ENCODE peak calls at places on chromosomes 6 and 20, in four cellular contexts. One of them, this sample, is unnamed.

GRCh38 chr6:90885611-90886056 is 298.8 kb upstream of the MAP3K7 start:
- DNase-seq in sigmoid colon: no peak
- DNase-seq in heart left ventricle: no peak
- DNase-seq in stomach: no peak
- DNase-seq in this sample: no peak

GRCh38 chr6:113246186-113246585 is 611.0 kb upstream of the MARCKS start:
- DNase-seq in heart left ventricle: no peak
- DNase-seq in sigmoid colon: no peak
- DNase-seq in stomach: no peak
- DNase-seq in this sample: no peak

GRCh38 chr20:59994697-59995122 is 36.5 kb downstream of the CDH26 start:
- DNase-seq in stomach: peak; percentile 48
- DNase-seq in sigmoid colon: no peak
- DNase-seq in heart left ventricle: peak; percentile 35
- DNase-seq in this sample: peak; percentile 55

GRCh38 chr6:125746731-125747588 is 2.5 kb upstream of the HEY2 start:
- DNase-seq in heart left ventricle: peak; percentile 83
- DNase-seq in sigmoid colon: peak; percentile 75
- DNase-seq in stomach: peak; percentile 60
- DNase-seq in this sample: no peak

GRCh38 chr6:39791850-39792500 is at the start of gene DAAM2:
- DNase-seq in heart left ventricle: peak; percentile 74
- DNase-seq in stomach: peak; percentile 64
- DNase-seq in sigmoid colon: peak; percentile 87
- DNase-seq in this sample: peak; percentile 87

GRCh38 chr20:55415567-55416142 is 589.7 kb downstream of the CBLN4 start:
- DNase-seq in stomach: no peak
- DNase-seq in sigmoid colon: no peak
- DNase-seq in heart left ventricle: no peak
- DNase-seq in this sample: no peak

GRCh38 chr6:15897063-15897934 is 231.6 kb upstream of the MYLIP start:
- DNase-seq in stomach: no peak
- DNase-seq in sigmoid colon: no peak
- DNase-seq in heart left ventricle: peak; percentile 20
- DNase-seq in this sample: no peak

GRCh38 chr6:42099340-42100028 is 42.9 kb downstream of the C6orf132 start:
- DNase-seq in sigmoid colon: no peak
- DNase-seq in heart left ventricle: no peak
- DNase-seq in stomach: peak; percentile 88
- DNase-seq in this sample: no peak

GRCh38 chr20:12928358-12928754 is 80.4 kb upstream of the SPTLC3 start:
- DNase-seq in heart left ventricle: no peak
- DNase-seq in stomach: no peak
- DNase-seq in sigmoid colon: no peak
- DNase-seq in this sample: no peak

GRCh38 chr20:59682603-59683002 is 78.3 kb downstream of the PHACTR3 start:
- DNase-seq in heart left ventricle: no peak
- DNase-seq in stomach: no peak
- DNase-seq in sigmoid colon: no peak
- DNase-seq in this sample: no peak

GRCh38 chr6:108587258-108588059 is 26.7 kb downstream of the FOXO3 start:
- DNase-seq in sigmoid colon: peak; percentile 77
- DNase-seq in heart left ventricle: no peak
- DNase-seq in stomach: no peak
- DNase-seq in this sample: no peak

GRCh38 chr6:87909849-87910248 is 137.8 kb upstream of the SPACA1 start:
- DNase-seq in heart left ventricle: no peak
- DNase-seq in stomach: no peak
- DNase-seq in sigmoid colon: no peak
- DNase-seq in this sample: no peak

GRCh38 chr6:130293800-130294199 is 71.0 kb upstream of the SAMD3 start:
- DNase-seq in stomach: no peak
- DNase-seq in sigmoid colon: no peak
- DNase-seq in heart left ventricle: no peak
- DNase-seq in this sample: no peak

GRCh38 chr20:55685425-55685824 is 319.9 kb downstream of the CBLN4 start:
- DNase-seq in sigmoid colon: no peak
- DNase-seq in stomach: no peak
- DNase-seq in heart left ventricle: no peak
- DNase-seq in this sample: no peak

GRCh38 chr6:138278326-138278725 is 60.0 kb upstream of the PBOV1 start:
- DNase-seq in heart left ventricle: no peak
- DNase-seq in sigmoid colon: no peak
- DNase-seq in stomach: no peak
- DNase-seq in this sample: no peak

GRCh38 chr20:7155794-7156193 is 388.3 kb downstream of the BMP2 start:
- DNase-seq in sigmoid colon: no peak
- DNase-seq in stomach: no peak
- DNase-seq in heart left ventricle: no peak
- DNase-seq in this sample: no peak

GRCh38 chr6:6629416-6629815 is 40.9 kb downstream of the LY86 start:
- DNase-seq in heart left ventricle: no peak
- DNase-seq in sigmoid colon: no peak
- DNase-seq in stomach: no peak
- DNase-seq in this sample: no peak

GRCh38 chr6:30885999-30886896 is 1.9 kb downstream of the DDR1 start:
- DNase-seq in heart left ventricle: no peak
- DNase-seq in sigmoid colon: peak; percentile 89
- DNase-seq in stomach: peak; percentile 49
- DNase-seq in this sample: no peak

GRCh38 chr6:150004101-150004782 is 21.1 kb downstream of the RAET1L start:
- DNase-seq in heart left ventricle: no peak
- DNase-seq in sigmoid colon: no peak
- DNase-seq in stomach: no peak
- DNase-seq in this sample: no peak

GRCh38 chr6:170224694-170225660 is 65.9 kb downstream of the DLL1 start:
- DNase-seq in heart left ventricle: peak; percentile 12
- DNase-seq in sigmoid colon: peak; percentile 48
- DNase-seq in stomach: peak; percentile 81
- DNase-seq in this sample: no peak

GRCh38 chr6:39339111-39339510 is 16.6 kb upstream of the KCNK16 start:
- DNase-seq in heart left ventricle: no peak
- DNase-seq in sigmoid colon: no peak
- DNase-seq in stomach: no peak
- DNase-seq in this sample: no peak

GRCh38 chr20:3687655-3688054 is 5.8 kb upstream of the ADAM33 start:
- DNase-seq in sigmoid colon: no peak
- DNase-seq in stomach: no peak
- DNase-seq in heart left ventricle: no peak
- DNase-seq in this sample: no peak

GRCh38 chr6:170092826-170093225 is 198.1 kb downstream of the DLL1 start:
- DNase-seq in sigmoid colon: peak; percentile 34
- DNase-seq in stomach: no peak
- DNase-seq in heart left ventricle: peak; percentile 2
- DNase-seq in this sample: no peak

GRCh38 chr6:3001773-3002293 is 2.1 kb downstream of the NQO2 start:
- DNase-seq in sigmoid colon: no peak
- DNase-seq in stomach: no peak
- DNase-seq in heart left ventricle: no peak
- DNase-seq in this sample: no peak

GRCh38 chr6:84789170-84789569 is 24.8 kb upstream of the TBX18 start:
- DNase-seq in stomach: no peak
- DNase-seq in heart left ventricle: no peak
- DNase-seq in sigmoid colon: no peak
- DNase-seq in this sample: no peak

GRCh38 chr20:57040924-57041323 is 225.5 kb downstream of the BMP7 start:
- DNase-seq in stomach: no peak
- DNase-seq in heart left ventricle: no peak
- DNase-seq in sigmoid colon: peak; percentile 84
- DNase-seq in this sample: no peak

GRCh38 chr6:97113170-97113569 is 169.8 kb downstream of the MMS22L start:
- DNase-seq in stomach: no peak
- DNase-seq in heart left ventricle: no peak
- DNase-seq in sigmoid colon: no peak
- DNase-seq in this sample: no peak

GRCh38 chr6:148507774-148508173 is 165.1 kb downstream of the SASH1 start:
- DNase-seq in sigmoid colon: peak; percentile 88
- DNase-seq in heart left ventricle: no peak
- DNase-seq in stomach: no peak
- DNase-seq in this sample: no peak

GRCh38 chr6:148500402-148500801 is 157.8 kb downstream of the SASH1 start:
- DNase-seq in heart left ventricle: no peak
- DNase-seq in stomach: no peak
- DNase-seq in sigmoid colon: no peak
- DNase-seq in this sample: no peak

GRCh38 chr6:148502083-148502772 is 159.6 kb downstream of the SASH1 start:
- DNase-seq in stomach: no peak
- DNase-seq in heart left ventricle: no peak
- DNase-seq in sigmoid colon: peak; percentile 79
- DNase-seq in this sample: no peak

GRCh38 chr6:148501178-148501590 is 158.5 kb downstream of the SASH1 start:
- DNase-seq in stomach: no peak
- DNase-seq in sigmoid colon: peak; percentile 87
- DNase-seq in heart left ventricle: no peak
- DNase-seq in this sample: peak; percentile 92

GRCh38 chr6:148502773-148503135 is 160.1 kb downstream of the SASH1 start:
- DNase-seq in stomach: no peak
- DNase-seq in sigmoid colon: no peak
- DNase-seq in heart left ventricle: no peak
- DNase-seq in this sample: no peak
- TF ChIP-seq POLR2A in stomach: no peak
- TF ChIP-seq POLR2A in sigmoid colon: no peak
- TF ChIP-seq POLR2A in heart left ventricle: no peak
- TF ChIP-seq POLR2A in this sample: no peak

GRCh38 chr6:49969588-49969987 is at the start of gene DEFB113:
- DNase-seq in heart left ventricle: no peak
- DNase-seq in stomach: no peak
- DNase-seq in sigmoid colon: no peak
- DNase-seq in this sample: no peak

GRCh38 chr6:49964064-49964463 is at the start of gene DEFB114:
- DNase-seq in stomach: no peak
- DNase-seq in heart left ventricle: no peak
- DNase-seq in sigmoid colon: no peak
- DNase-seq in this sample: no peak

GRCh38 chr6:49966823-49967222 is 2.6 kb downstream of the DEFB113 start:
- DNase-seq in sigmoid colon: no peak
- DNase-seq in stomach: no peak
- DNase-seq in heart left ventricle: no peak
- DNase-seq in this sample: no peak

GRCh38 chr6:49966334-49966733 is 2.4 kb upstream of the DEFB114 start:
- DNase-seq in heart left ventricle: no peak
- DNase-seq in sigmoid colon: no peak
- DNase-seq in stomach: no peak
- DNase-seq in this sample: no peak
- TF ChIP-seq POLR2A in heart left ventricle: no peak
- TF ChIP-seq POLR2A in sigmoid colon: no peak
- TF ChIP-seq POLR2A in stomach: no peak
- TF ChIP-seq POLR2A in this sample: no peak

GRCh38 chr6:119348308-119349040 is 1.1 kb downstream of the MAN1A1 start:
- DNase-seq in heart left ventricle: peak; percentile 36
- DNase-seq in stomach: peak; percentile 26
- DNase-seq in sigmoid colon: peak; percentile 71
- DNase-seq in this sample: no peak

GRCh38 chr6:119346450-119346849 is 3.1 kb downstream of the MAN1A1 start:
- DNase-seq in sigmoid colon: no peak
- DNase-seq in stomach: no peak
- DNase-seq in heart left ventricle: no peak
- DNase-seq in this sample: no peak

GRCh38 chr6:119346914-119347313 is 2.6 kb downstream of the MAN1A1 start:
- DNase-seq in stomach: no peak
- DNase-seq in sigmoid colon: no peak
- DNase-seq in heart left ventricle: no peak
- DNase-seq in this sample: no peak

GRCh38 chr6:119349041-119349340 is 570 bp downstream of the MAN1A1 start:
- DNase-seq in stomach: peak; percentile 26
- DNase-seq in sigmoid colon: no peak
- DNase-seq in heart left ventricle: no peak
- DNase-seq in this sample: no peak

DNA sequence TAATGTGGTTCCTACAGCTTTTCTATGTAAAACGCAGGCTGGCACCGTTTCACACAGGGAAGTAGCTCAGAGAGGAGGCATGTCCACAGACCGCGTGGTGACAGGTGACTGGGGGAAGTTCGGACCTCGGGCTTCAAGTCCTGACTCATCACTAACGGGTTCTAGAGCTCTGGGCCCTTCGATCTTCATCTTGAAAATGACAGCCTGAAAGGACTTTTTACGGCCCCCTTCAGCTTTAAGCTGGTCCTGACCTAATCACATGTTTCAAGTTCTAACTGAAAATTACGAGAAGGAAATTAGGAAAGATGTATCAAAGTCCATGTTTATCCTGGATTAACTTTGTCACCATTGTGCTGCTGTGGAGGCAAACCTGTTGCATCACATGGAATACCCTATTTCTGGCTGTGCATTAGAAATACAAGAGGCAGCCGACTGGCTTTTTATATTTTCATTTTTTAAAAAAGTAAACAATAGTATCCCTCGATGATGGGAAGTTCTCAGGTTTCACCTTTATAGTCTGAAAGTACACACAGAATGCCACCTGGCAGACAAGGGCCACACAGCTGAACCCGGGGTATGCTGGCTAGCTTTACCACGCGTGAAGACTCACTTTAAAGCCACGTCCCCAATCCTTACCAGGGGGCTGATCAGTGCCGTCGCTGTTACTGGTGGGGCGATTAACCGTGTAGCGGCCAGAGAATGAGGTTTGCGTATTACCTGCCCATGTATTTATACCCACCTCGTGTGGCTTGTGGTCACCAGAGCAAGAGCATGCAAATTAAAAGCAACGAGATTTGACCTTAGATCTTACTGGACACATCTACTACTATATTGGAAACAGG is 1.9 kb downstream of the MAN1A1 start:
- DNase-seq in sigmoid colon: peak; percentile 76
- DNase-seq in heart left ventricle: peak; percentile 52
- DNase-seq in stomach: peak; percentile 52
- DNase-seq in this sample: no peak
- TF ChIP-seq POLR2A in sigmoid colon: no peak
- TF ChIP-seq POLR2A in heart left ventricle: no peak
- TF ChIP-seq POLR2A in stomach: no peak
- TF ChIP-seq POLR2A in this sample: no peak

GRCh38 chr20:2314759-2315439 is 19.1 kb downstream of the TGM3 start:
- DNase-seq in heart left ventricle: peak; percentile 50
- DNase-seq in stomach: no peak
- DNase-seq in sigmoid colon: peak; percentile 70
- DNase-seq in this sample: no peak
- TF ChIP-seq POLR2A in heart left ventricle: no peak
- TF ChIP-seq POLR2A in stomach: no peak
- TF ChIP-seq POLR2A in sigmoid colon: no peak
- TF ChIP-seq POLR2A in this sample: no peak

DNA sequence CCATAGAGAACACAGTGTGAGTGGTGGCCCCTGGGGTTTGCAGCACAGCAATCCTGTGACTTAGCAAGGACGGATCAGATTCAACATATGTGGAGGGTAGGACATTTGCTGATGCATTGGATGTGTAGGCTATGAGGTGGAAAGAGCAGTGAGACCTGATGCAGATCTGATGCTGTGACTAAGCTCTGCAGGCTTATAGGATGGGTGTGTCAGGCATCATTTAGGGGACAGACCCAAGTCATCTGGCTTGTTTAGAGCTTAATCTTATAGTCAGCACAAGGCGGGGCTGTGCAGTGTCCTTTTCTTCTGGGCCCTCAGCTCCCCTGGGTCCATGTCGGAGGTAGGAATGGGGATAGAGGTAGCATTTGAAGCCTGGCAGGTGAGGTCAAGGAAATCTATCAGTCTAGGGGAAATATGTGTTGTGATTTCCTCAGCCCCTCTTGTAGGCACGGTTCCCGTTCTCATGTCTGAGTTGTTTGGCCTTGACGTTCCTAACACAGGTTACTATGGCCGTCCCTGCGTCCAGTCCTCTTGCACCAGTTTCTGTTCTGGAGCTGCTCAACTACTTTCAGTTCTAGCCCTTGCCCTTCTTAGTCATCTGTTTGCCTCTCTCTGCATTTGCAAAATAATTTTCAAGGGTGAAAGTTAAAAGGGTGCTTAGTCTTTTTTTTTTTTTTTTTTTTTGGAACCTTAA is 15.6 kb upstream of the MAPRE1 start:
- DNase-seq in sigmoid colon: no peak
- DNase-seq in heart left ventricle: no peak
- DNase-seq in stomach: no peak
- DNase-seq in this sample: no peak
- TF ChIP-seq POLR2A in sigmoid colon: no peak
- TF ChIP-seq POLR2A in heart left ventricle: no peak
- TF ChIP-seq POLR2A in stomach: no peak
- TF ChIP-seq POLR2A in this sample: no peak

This sample was measured in esophagus muscularis mucosa.